ENCODE peak calls at places on chromosomes 5 and 9, in ten cellular contexts. U is NB4, Q is fibroblast of lung, H is AG04449, G is left lung, R is foreskin fibroblast, T is GM23338, S is stomach, X is cardiac muscle cell, O is heart left ventricle. A is an unnamed sample.

GRCh38 chr5:133980652-133981051 is 12.2 kb upstream of the C5orf15 start:
- DNase-seq in S (no peak), R (no peak), U (no peak), Q (no peak), O (no peak), G (no peak), H (no peak), T (no peak), X (no peak), A (no peak)

GRCh38 chr9:19087601-19088000 is 15.1 kb downstream of the HAUS6 start:
- DNase-seq in X (peak; percentile 41), R (peak; percentile 55), U (peak; percentile 28), T (no peak), Q (peak; percentile 79), S (no peak), H (no peak), O (no peak), G (peak; percentile 62), A (no peak)

GRCh38 chr5:158303261-158303660 is 444.3 kb upstream of the CLINT1 start:
- DNase-seq in S (no peak), H (no peak), U (no peak), O (no peak), T (no peak), X (peak; percentile 19), R (peak; percentile 14), Q (no peak), G (no peak), A (no peak)

GRCh38 chr5:156402387-156402921 is 75.5 kb downstream of the SGCD start:
- DNase-seq in Q (no peak), G (no peak), O (no peak), U (no peak), H (no peak), X (no peak), R (no peak), T (peak; percentile 79), S (no peak), A (peak; percentile 5)

GRCh38 chr5:133164759-133165158 is 112.9 kb downstream of the HSPA4 start:
- DNase-seq in X (no peak), R (no peak), Q (no peak), T (no peak), U (no peak), O (no peak), H (no peak), S (no peak), G (no peak), A (no peak)

GRCh38 chr9:35481347-35481975 is 8.4 kb upstream of the RUSC2 start:
- DNase-seq in H (no peak), G (no peak), U (peak; percentile 67), T (peak; percentile 78), S (peak; percentile 70), Q (peak; percentile 75), O (peak; percentile 33), R (peak; percentile 86), X (peak; percentile 87), A (no peak)

GRCh38 chr5:56142620-56143431 is 90.3 kb downstream of the ANKRD55 start:
- DNase-seq in H (no peak), U (no peak), O (no peak), G (no peak), R (no peak), X (no peak), S (peak; percentile 75), T (no peak), Q (no peak), A (no peak)

GRCh38 chr5:55308254-55308836 is 556 bp downstream of the MTREX start:
- DNase-seq in X (peak; percentile 32), G (no peak), U (peak; percentile 44), S (no peak), Q (peak; percentile 49), T (no peak), O (peak; percentile 7), H (no peak), R (peak; percentile 35), A (peak; percentile 28)

GRCh38 chr5:115553082-115553481 is 8.5 kb upstream of the FEM1C start:
- DNase-seq in U (no peak), R (peak; percentile 80), S (no peak), Q (peak; percentile 39), X (no peak), H (no peak), O (no peak), G (no peak), T (no peak), A (no peak)

DNA sequence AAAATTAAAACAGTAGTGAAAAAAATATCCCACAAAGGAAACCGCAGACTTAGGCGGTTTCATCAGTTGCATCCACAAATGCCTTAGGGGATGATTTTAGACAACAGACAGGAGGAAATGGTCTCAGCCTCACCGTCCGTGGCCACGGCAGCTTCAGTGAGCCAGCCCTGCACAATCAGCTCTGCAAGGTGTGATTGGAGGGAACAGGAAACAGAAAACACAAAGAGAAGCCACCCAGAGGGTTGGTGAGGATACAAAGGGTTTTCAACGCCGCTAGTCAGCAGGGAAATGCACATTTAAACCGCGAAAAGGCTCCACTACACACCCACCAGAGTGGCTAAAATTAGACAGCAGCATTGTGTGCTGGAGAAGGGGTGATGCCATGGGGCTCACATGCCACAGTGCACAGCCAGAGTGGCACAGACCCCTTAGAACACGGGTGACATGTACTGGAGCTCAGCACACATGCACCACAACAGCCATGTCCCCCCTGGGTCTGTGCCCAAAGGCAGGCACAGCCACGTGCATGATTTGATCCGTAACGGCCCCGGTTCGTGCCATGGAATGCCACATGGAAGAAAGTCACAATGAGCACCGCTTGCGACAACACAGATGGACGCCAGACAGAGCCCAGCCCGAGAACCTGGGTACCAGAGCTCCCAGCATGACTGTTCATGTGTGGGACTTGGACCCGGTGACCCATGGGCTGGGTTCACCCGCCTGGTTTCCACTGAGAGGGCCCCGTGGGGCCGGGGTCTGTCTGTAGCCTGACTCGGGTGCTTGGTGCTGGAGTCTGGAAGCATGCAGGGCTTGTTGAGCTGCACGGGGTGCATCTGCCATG is 18.3 kb upstream of the TERT start:
- DNase-seq in Q (no peak), O (no peak), G (no peak), X (no peak), T (no peak), R (peak; percentile 44), U (peak; percentile 99), S (peak; percentile 23), H (no peak), A (peak; percentile 99)
- H3K4me3 ChIP-seq in Q (no peak overlapping the region), O (no peak overlapping the region), G (no peak overlapping the region), X (no peak overlapping the region), T (no peak overlapping the region), R (no peak overlapping the region), U (peak overlapping the region; percentile 32), S (no peak overlapping the region), H (no peak overlapping the region), A (peak overlapping the region; percentile 27)

GRCh38 chr5:168291961-168292782 is 727 bp downstream of the WWC1 start:
- DNase-seq in T (peak; percentile 81), G (no peak), Q (peak; percentile 9), X (peak; percentile 13), U (no peak), S (no peak), H (no peak), R (peak; percentile 56), O (no peak), A (no peak)

GRCh38 chr5:168292783-168293696 is 1.6 kb downstream of the WWC1 start:
- DNase-seq in X (no peak), S (no peak), T (peak; percentile 54), O (no peak), Q (no peak), H (no peak), U (no peak), G (no peak), R (no peak), A (no peak)

GRCh38 chr5:168290902-168291280 is 554 bp upstream of the WWC1 start:
- DNase-seq in R (no peak), S (no peak), X (no peak), G (no peak), T (peak; percentile 52), Q (no peak), O (no peak), H (no peak), U (no peak), A (no peak)

GRCh38 chr5:168288349-168289245 is 2.8 kb upstream of the WWC1 start:
- DNase-seq in R (no peak), S (peak; percentile 68), U (no peak), Q (no peak), G (peak; percentile 57), T (peak; percentile 21), X (no peak), H (no peak), O (no peak), A (no peak)

DNA sequence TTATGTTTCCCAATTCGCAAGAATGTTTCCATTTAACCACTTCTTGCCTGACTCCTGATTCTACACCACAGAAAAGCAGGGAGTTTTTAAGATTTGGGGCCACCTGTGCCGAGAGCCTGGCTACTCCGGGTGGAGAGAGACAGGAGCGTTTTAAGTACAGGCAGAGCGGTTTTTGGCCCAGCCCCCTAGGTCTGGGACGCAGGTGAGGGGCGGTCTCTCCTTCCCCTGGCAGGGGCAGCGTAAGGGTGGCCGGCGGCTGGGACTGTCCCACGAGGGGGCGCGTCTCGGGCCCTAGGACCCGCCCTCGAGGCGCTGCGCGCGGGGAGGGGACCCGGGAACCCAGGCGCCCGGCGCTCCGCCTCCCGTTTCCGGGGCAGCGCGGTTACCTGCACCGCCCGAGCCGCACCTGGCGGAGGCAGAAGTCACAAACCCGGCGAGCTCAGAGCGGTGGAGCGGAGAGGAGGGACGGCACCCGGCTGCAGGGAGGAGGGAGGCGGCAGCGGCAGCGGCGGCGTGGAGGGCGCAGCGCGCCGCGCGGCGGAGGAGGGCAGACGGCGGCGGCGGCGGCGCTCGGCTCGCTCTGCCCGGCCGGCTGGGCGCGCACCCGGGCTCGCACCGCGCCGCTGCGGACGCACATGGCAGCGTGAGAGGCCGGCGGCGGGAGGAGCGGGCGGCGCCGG is at the start of gene WWC1:
- DNase-seq in T (peak; percentile 89), R (peak; percentile 72), U (no peak), H (no peak), G (peak; percentile 83), Q (peak; percentile 22), X (peak; percentile 53), O (no peak), S (peak; percentile 92), A (peak; percentile 32)
- H3K4me3 ChIP-seq in T (peak within 1 kb of the TSS; percentile 56), R (peak within 1 kb of the TSS; percentile 52), U (no peak within 1 kb of the TSS), H (peak within 1 kb of the TSS; percentile 68), G (peak within 1 kb of the TSS; percentile 46), Q (peak within 1 kb of the TSS; percentile 53), X (peak within 1 kb of the TSS; percentile 64), O (peak within 1 kb of the TSS; percentile 58), S (peak within 1 kb of the TSS; percentile 62), A (peak within 1 kb of the TSS; percentile 27)

DNA sequence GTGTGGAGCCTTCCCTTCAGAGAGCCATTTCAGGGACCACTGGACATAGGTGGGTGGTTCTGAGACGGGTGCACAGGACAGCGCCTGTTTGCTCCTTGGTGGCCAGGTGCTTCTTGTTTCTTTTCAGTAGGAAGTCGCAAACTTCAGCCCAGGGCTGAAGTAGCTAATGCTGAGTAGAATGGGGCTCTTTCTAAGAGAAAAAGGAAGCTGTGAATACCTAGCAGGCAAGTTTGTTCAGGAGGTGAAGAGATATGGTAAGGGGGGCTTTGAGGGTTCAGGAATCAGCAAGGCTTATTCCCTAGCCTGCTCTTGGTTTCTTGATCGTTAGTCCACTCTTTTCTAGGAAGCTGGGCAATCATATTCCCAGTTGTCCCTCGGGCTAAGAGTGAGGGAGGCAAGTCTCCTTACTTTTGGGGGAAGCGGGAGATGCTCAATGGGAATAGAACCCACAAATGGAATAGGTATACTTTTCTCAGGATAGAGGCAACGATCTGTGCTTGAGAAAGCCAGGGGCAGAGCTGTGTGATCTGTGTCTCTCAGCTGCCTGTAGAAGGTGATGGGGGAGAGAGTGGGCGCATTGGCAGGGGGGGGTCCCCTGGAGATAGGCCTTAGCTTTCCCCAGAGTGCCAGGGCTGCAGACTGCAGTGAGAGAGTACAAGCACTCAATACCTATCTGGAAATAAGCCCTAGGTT is 1.9 kb upstream of the PURA start:
- DNase-seq in G (no peak), U (peak; percentile 44), O (no peak), S (no peak), X (no peak), R (no peak), H (no peak), Q (no peak), T (no peak), A (no peak)
- H3K4me3 ChIP-seq in G (no peak overlapping the region), U (no peak overlapping the region), O (peak overlapping the region; percentile 89), S (no peak overlapping the region), X (no peak overlapping the region), R (no peak overlapping the region), H (no peak overlapping the region), Q (no peak overlapping the region), T (peak overlapping the region; percentile 80), A (no peak overlapping the region)

GRCh38 chr5:173233347-173234128 is 1.5 kb downstream of the NKX2-5 start:
- DNase-seq in R (no peak), T (peak; percentile 48), Q (no peak), G (no peak), S (no peak), H (no peak), U (no peak), X (no peak), O (no peak), A (no peak)
- H3K4me3 ChIP-seq in R (no peak overlapping the region), T (peak overlapping the region; percentile 54), Q (no peak overlapping the region), G (no peak overlapping the region), S (no peak overlapping the region), H (peak overlapping the region; percentile 6), U (no peak overlapping the region), X (peak overlapping the region; percentile 96), O (peak overlapping the region; percentile 93), A (no peak overlapping the region)